ENCODE peak calls at places on chromosomes 13 and 19, in five cellular contexts. I is neuronal stem cell, Z is heart right ventricle, Y is fibroblast of lung, L is aorta. S is an unnamed sample.

GRCh38 chr13:98041081-98041820 is 87.8 kb downstream of the IPO5 start:
- DNase-seq in I (no peak), Z (no peak), Y (no peak), L (no peak), S (no peak)

GRCh38 chr13:66266761-66267160 is 963.4 kb downstream of the PCDH9 start:
- DNase-seq in I (no peak), Z (no peak), Y (no peak), L (no peak), S (no peak)

GRCh38 chr19:16582486-16583261 is 10.5 kb upstream of the SLC35E1 start:
- DNase-seq in I (no peak), Z (no peak), Y (no peak), L (no peak), S (no peak)

GRCh38 chr13:110073982-110074381 is 233.0 kb downstream of the COL4A1 start:
- DNase-seq in I (no peak), Z (no peak), Y (no peak), L (no peak), S (no peak)

GRCh38 chr19:44574201-44574950 is 39.0 kb upstream of the IGSF23 start:
- DNase-seq in I (no peak), Z (no peak), Y (no peak), L (no peak), S (no peak)

GRCh38 chr19:36064829-36065228 is 10.1 kb downstream of the WDR62 start:
- DNase-seq in I (no peak), Z (no peak), Y (no peak), L (no peak), S (no peak)

GRCh38 chr19:36916991-36917390 is 859 bp downstream of the ZNF568 start:
- DNase-seq in I (peak; percentile 0), Z (no peak), Y (peak; percentile 55), L (no peak), S (no peak)

GRCh38 chr13:113631341-113632095 is 26.5 kb downstream of the ATP4B start:
- DNase-seq in I (no peak), Z (no peak), Y (no peak), L (peak; percentile 32), S (peak; percentile 8)

GRCh38 chr19:39833464-39834286 is at the start of gene DYRK1B:
- DNase-seq in I (peak; percentile 96), Z (peak; percentile 99), Y (peak; percentile 98), L (peak; percentile 99), S (peak; percentile 98)

GRCh38 chr19:5926641-5927438 is 12.8 kb downstream of the CAPS start:
- DNase-seq in I (no peak), Z (peak; percentile 71), Y (peak; percentile 64), L (peak; percentile 73), S (peak; percentile 58)

GRCh38 chr19:8209965-8210659 is 942 bp downstream of the CERS4 start:
- DNase-seq in I (no peak), Z (peak; percentile 14), Y (no peak), L (no peak), S (no peak)

GRCh38 chr19:1076046-1076386 is 9.0 kb downstream of the ARHGAP45 start:
- DNase-seq in I (no peak), Z (no peak), Y (no peak), L (no peak), S (no peak)

GRCh38 chr13:37175996-37176395 is 70.5 kb upstream of the CSNK1A1L start:
- DNase-seq in I (no peak), Z (no peak), Y (peak; percentile 94), L (no peak), S (no peak)

GRCh38 chr13:50125556-50126377 is 110.5 kb downstream of the KCNRG start:
- DNase-seq in I (peak; percentile 75), Z (peak; percentile 94), Y (peak; percentile 95), L (peak; percentile 96), S (peak; percentile 94)

GRCh38 chr19:7292950-7293794 is 1.0 kb downstream of the INSR start:
- DNase-seq in I (no peak), Z (peak; percentile 34), Y (no peak), L (peak; percentile 69), S (peak; percentile 45)

GRCh38 chr13:76711515-76712182 is 174.6 kb downstream of the KCTD12 start:
- DNase-seq in I (no peak), Z (peak; percentile 36), Y (peak; percentile 93), L (peak; percentile 54), S (no peak)

GRCh38 chr19:55383789-55384575 is at the start of gene TMEM238:
- DNase-seq in I (peak; percentile 64), Z (peak; percentile 39), Y (peak; percentile 69), L (peak; percentile 68), S (peak; percentile 46)

GRCh38 chr19:43735013-43735412 is 19.1 kb downstream of the IRGC start:
- DNase-seq in I (no peak), Z (no peak), Y (no peak), L (no peak), S (no peak)

GRCh38 chr19:7535993-7536685 is 622 bp downstream of the PNPLA6 start:
- DNase-seq in I (no peak), Z (no peak), Y (no peak), L (no peak), S (no peak)

GRCh38 chr13:79349011-79349410 is 57.0 kb downstream of the RBM26 start:
- DNase-seq in I (no peak), Z (no peak), Y (peak; percentile 30), L (no peak), S (no peak)

GRCh38 chr19:20154636-20155035 is 12.4 kb upstream of the ZNF486 start:
- DNase-seq in I (no peak), Z (no peak), Y (no peak), L (no peak), S (no peak)

GRCh38 chr19:47058621-47059020 is 10.2 kb upstream of the TMEM160 start:
- DNase-seq in I (peak; percentile 12), Z (no peak), Y (no peak), L (no peak), S (no peak)

GRCh38 chr19:17117250-17117789 is 41.7 kb downstream of the MYO9B start:
- DNase-seq in I (no peak), Z (no peak), Y (no peak), L (no peak), S (no peak)

GRCh38 chr19:31340059-31341025 is 8.9 kb downstream of the TSHZ3 start:
- DNase-seq in I (no peak), Z (no peak), Y (peak; percentile 59), L (no peak), S (no peak)

GRCh38 chr19:19661141-19661674 is 2.3 kb downstream of the ATP13A1 start:
- DNase-seq in I (no peak), Z (no peak), Y (no peak), L (no peak), S (no peak)

GRCh38 chr19:10428996-10429381 is 8.7 kb downstream of the PDE4A start:
- DNase-seq in I (no peak), Z (no peak), Y (no peak), L (no peak), S (no peak)

GRCh38 chr13:79448413-79448812 is 32.5 kb upstream of the NDFIP2 start:
- DNase-seq in I (no peak), Z (no peak), Y (no peak), L (no peak), S (no peak)

GRCh38 chr19:33118643-33119042 is 13.3 kb upstream of the WDR88 start:
- DNase-seq in I (no peak), Z (no peak), Y (no peak), L (no peak), S (no peak)

GRCh38 chr13:100443278-100443997 is 145.2 kb downstream of the GGACT start:
- DNase-seq in I (no peak), Z (no peak), Y (no peak), L (no peak), S (no peak)

GRCh38 chr19:51546650-51547396 is 15.4 kb upstream of the SIGLEC6 start:
- DNase-seq in I (no peak), Z (no peak), Y (no peak), L (no peak), S (no peak)

DNA sequence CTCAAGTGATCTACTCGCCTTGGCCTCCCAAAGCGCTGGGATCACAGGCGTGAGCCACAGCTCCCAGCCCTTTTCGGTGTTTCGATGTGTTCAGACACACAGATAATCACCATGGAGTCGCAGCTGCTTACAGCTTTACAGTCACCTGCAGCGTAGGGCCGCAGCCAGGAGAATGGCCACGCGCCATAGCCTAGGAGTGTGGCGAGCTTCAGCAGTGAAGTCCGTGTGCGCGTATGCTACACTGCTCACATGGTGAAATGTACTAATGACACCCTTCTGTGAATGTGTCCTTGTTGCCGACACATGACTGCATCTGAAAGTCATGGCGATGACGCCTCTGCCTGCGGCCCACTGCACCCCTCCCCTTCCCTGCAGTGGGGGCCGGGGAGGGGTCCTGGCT is 23.6 kb downstream of the AP3D1 start:
- DNase-seq in I (no peak), Z (peak; percentile 81), Y (no peak), L (no peak), S (peak; percentile 81)
- H3K27ac ChIP-seq in I (no peak overlapping the region), Z (peak overlapping the region; percentile 85), Y (no peak overlapping the region), L (no peak overlapping the region), S (peak overlapping the region; percentile 94)

DNA sequence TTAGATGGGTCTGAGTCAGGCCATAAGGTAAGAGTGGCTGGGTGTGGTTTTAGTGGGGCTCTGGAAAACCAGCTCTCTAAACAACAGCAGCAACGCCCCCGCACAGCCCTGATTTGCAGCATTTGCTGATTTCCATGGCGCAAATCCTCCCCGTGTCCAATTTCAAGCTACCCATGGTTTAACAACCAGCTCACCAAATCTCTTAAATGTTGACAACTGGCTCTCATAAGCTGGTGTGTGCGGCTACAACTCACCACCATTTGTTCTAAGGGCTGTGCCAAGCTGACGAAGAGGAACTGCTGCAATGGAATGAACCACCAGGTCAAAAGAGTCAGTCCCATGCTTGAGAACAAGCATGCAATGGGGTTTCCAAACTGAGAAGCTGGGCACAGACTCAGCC is 22.9 kb downstream of the PARP4 start:
- DNase-seq in I (no peak), Z (no peak), Y (no peak), L (no peak), S (no peak)
- H3K36me3 ChIP-seq in I (peaks cover 13% of the 10 kb centered on the region), Z (peaks cover 99% of the 10 kb centered on the region), Y (peaks cover 10% of the 10 kb centered on the region), L (peaks cover 6% of the 10 kb centered on the region), S (peaks cover 96% of the 10 kb centered on the region)

GRCh38 chr19:15418588-15419412 is at the start of gene AKAP8L:
- DNase-seq in I (peak; percentile 99), Z (peak; percentile 100), Y (peak; percentile 100), L (peak; percentile 99), S (peak; percentile 99)

GRCh38 chr19:15421136-15421535 is 2.3 kb upstream of the AKAP8L start:
- DNase-seq in I (no peak), Z (no peak), Y (peak; percentile 58), L (no peak), S (no peak)

GRCh38 chr19:15419413-15420025 is 731 bp upstream of the AKAP8L start:
- DNase-seq in I (no peak), Z (no peak), Y (no peak), L (no peak), S (no peak)

GRCh38 chr19:15418112-15418587 is 638 bp downstream of the AKAP8L start:
- DNase-seq in I (no peak), Z (peak; percentile 37), Y (peak; percentile 36), L (no peak), S (no peak)

DNA sequence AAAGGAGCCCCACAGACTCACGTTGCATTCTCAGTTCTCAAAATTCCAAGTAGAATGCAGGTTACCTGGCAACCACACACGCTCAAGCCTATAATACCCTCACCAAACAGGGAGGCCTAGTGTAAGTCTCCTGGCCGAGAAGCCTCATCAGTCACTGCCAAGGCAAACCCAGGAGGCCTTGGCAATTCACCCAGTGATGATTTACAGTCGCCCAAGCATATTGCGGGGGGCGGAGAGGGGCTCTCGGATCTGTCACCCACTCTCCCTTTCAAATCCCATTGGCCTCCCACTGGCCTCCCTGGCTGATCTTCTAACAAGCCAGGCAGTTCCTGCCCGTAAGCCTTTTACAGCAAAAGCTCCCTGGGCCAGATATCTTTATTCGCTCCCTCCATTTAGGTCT is 1.1 kb downstream of the AKAP8L start:
- DNase-seq in I (no peak), Z (no peak), Y (no peak), L (no peak), S (no peak)
- H3K4me1 ChIP-seq in I (peaks cover 8% of the 10 kb centered on the region), Z (peaks cover 47% of the 10 kb centered on the region), Y (peaks cover 12% of the 10 kb centered on the region), L (peaks cover 6% of the 10 kb centered on the region), S (peaks cover 84% of the 10 kb centered on the region)

GRCh38 chr19:13977803-13978202 is 25.5 kb downstream of the DCAF15 start:
- DNase-seq in I (no peak), Z (no peak), Y (no peak), L (no peak), S (no peak)
- H3K27ac ChIP-seq in I (no peak overlapping the region), Z (peak overlapping the region; percentile 89), Y (no peak overlapping the region), L (peak overlapping the region; percentile 3), S (peak overlapping the region; percentile 91)